ENCODE peak calls at places on chromosomes 12 and 14, in nine cellular contexts. B, N, D, E, G, O, K, S and I are unnamed samples.
A peak's percentile ranks its signal among the peaks of the same experiment; 100 is the strongest.

GRCh38 chr14:70707138-70708038 is 65.7 kb downstream of the TTC9 start:
- DNase-seq in B (no peak), E (no peak), K (no peak), O (no peak), G (no peak), D (peak; percentile 89), N (peak; percentile 1), S (no peak), I (peak; percentile 58)

GRCh38 chr14:25122188-25122587 is 72.2 kb upstream of the STXBP6 start:
- DNase-seq in S (no peak), D (peak; percentile 88), G (no peak), N (no peak), E (no peak), K (no peak), O (no peak), B (no peak), I (no peak)

GRCh38 chr14:51167587-51168219 is 72.3 kb upstream of the TMX1 start:
- DNase-seq in B (peak; percentile 25), D (peak; percentile 13), E (no peak), N (peak; percentile 48), K (no peak), S (no peak), G (no peak), O (peak; percentile 80), I (no peak)

GRCh38 chr14:31206536-31207286 is 882 bp downstream of the HECTD1 start:
- DNase-seq in O (no peak), K (no peak), D (no peak), E (no peak), G (peak; percentile 68), B (no peak), S (peak; percentile 90), N (no peak), I (peak; percentile 57)

GRCh38 chr12:74337951-74338350 is 199.7 kb upstream of the ATXN7L3B start:
- DNase-seq in N (no peak), E (no peak), D (peak; percentile 13), S (no peak), O (no peak), G (no peak), K (no peak), B (no peak), I (no peak)

GRCh38 chr12:69068431-69068830 is 135.5 kb upstream of the CPM start:
- DNase-seq in O (no peak), N (no peak), K (no peak), E (no peak), B (no peak), G (no peak), S (no peak), D (peak; percentile 55), I (no peak)

GRCh38 chr12:55926738-55927587 is 731 bp downstream of the PYM1 start:
- DNase-seq in E (peak; percentile 92), D (peak; percentile 88), O (peak; percentile 87), B (peak; percentile 77), S (peak; percentile 98), N (peak; percentile 83), K (peak; percentile 92), G (peak; percentile 87), I (peak; percentile 91)

GRCh38 chr14:78448483-78449094 is 278.4 kb downstream of the NRXN3 start:
- DNase-seq in N (peak; percentile 22), K (peak; percentile 8), B (no peak), O (no peak), E (no peak), S (no peak), G (peak; percentile 66), D (no peak), I (peak; percentile 59)

GRCh38 chr12:62785941-62786559 is 148.9 kb downstream of the PPM1H start:
- DNase-seq in G (peak; percentile 9), S (no peak), E (peak; percentile 60), K (peak; percentile 76), O (peak; percentile 42), B (no peak), D (peak; percentile 95), N (peak; percentile 69), I (no peak)

GRCh38 chr12:101945361-101946232 is 68.2 kb downstream of the DRAM1 start:
- DNase-seq in N (no peak), S (no peak), E (no peak), B (peak; percentile 51), D (peak; percentile 12), K (peak; percentile 34), O (peak; percentile 62), G (peak; percentile 7), I (no peak)

GRCh38 chr12:45165284-45165683 is 50.6 kb upstream of the ANO6 start:
- DNase-seq in S (no peak), B (no peak), E (no peak), G (no peak), O (no peak), K (no peak), D (no peak), N (no peak), I (no peak)

GRCh38 chr14:96624661-96625435 is 122.7 kb downstream of the PAPOLA start:
- DNase-seq in K (no peak), B (no peak), E (no peak), G (no peak), N (no peak), D (no peak), O (no peak), S (peak; percentile 64), I (no peak)

GRCh38 chr12:51938744-51939143 is 12.8 kb upstream of the ACVR1B start:
- DNase-seq in N (no peak), G (no peak), K (no peak), S (no peak), D (no peak), E (no peak), O (no peak), B (no peak), I (no peak)

GRCh38 chr12:48508987-48509386 is 16.4 kb upstream of the OR8S1 start:
- DNase-seq in G (no peak), S (no peak), D (no peak), B (no peak), O (no peak), K (no peak), N (no peak), E (no peak), I (no peak)

GRCh38 chr12:48956279-48957140 is 777 bp downstream of the ARF3 start:
- DNase-seq in N (peak; percentile 70), O (peak; percentile 92), B (peak; percentile 87), K (peak; percentile 82), D (peak; percentile 95), E (peak; percentile 87), G (peak; percentile 19), S (peak; percentile 83), I (peak; percentile 59)

GRCh38 chr14:94115631-94116030 is 5.1 kb downstream of the IFI27 start:
- DNase-seq in S (no peak), N (no peak), E (no peak), B (no peak), K (no peak), G (no peak), O (no peak), D (no peak), I (no peak)

GRCh38 chr14:50831704-50832130 is 755 bp upstream of the NIN start:
- DNase-seq in N (no peak), B (no peak), S (no peak), K (no peak), O (no peak), G (no peak), E (no peak), D (peak; percentile 9), I (no peak)

GRCh38 chr14:99479903-99480855 is 480 bp downstream of the SETD3 start:
- DNase-seq in O (no peak), E (peak; percentile 87), N (peak; percentile 30), S (peak; percentile 93), G (no peak), K (no peak), B (no peak), D (peak; percentile 63), I (peak; percentile 49)